ENCODE peak calls at places on chromosome 5, in eight cellular contexts. F is psoas muscle, V is tibial artery, J is fibroblast of lung, H is heart right ventricle, M is neuronal stem cell, P is uterus, X is OCI-LY7. E is an unnamed sample.
A peak's percentile ranks its signal among the peaks of the same experiment; 100 is the strongest.

GRCh38 chr5:123937230-123937629 is 425.3 kb downstream of the CSNK1G3 start:
- DNase-seq in F (no peak), V (no peak), J (peak; percentile 64), H (no peak), M (peak; percentile 4), P (no peak), X (peak; percentile 77), E (no peak)

GRCh38 chr5:82754759-82755158 is 322.4 kb downstream of the TMEM167A start:
- DNase-seq in F (no peak), V (no peak), J (no peak), H (no peak), M (no peak), P (no peak), X (no peak), E (no peak)

GRCh38 chr5:58490397-58491072 is 700 bp upstream of the GAPT start:
- DNase-seq in F (no peak), V (no peak), J (no peak), H (no peak), M (no peak), P (no peak), X (peak; percentile 68), E (no peak)

GRCh38 chr5:139382371-139382770 is 726 bp downstream of the SLC23A1 start:
- DNase-seq in F (no peak), V (no peak), J (no peak), H (no peak), M (no peak), P (no peak), X (peak; percentile 52), E (no peak)

GRCh38 chr5:31193591-31194457 is at the start of gene CDH6:
- DNase-seq in F (no peak), V (peak; percentile 33), J (peak; percentile 10), H (peak; percentile 28), M (peak; percentile 90), P (no peak), X (no peak), E (no peak)

GRCh38 chr5:4511996-4512656 is 628.0 kb upstream of the ADAMTS16 start:
- DNase-seq in F (no peak), V (no peak), J (no peak), H (peak; percentile 48), M (no peak), P (no peak), X (no peak), E (no peak)

GRCh38 chr5:158127536-158127935 is 268.6 kb upstream of the CLINT1 start:
- DNase-seq in F (no peak), V (no peak), J (no peak), H (no peak), M (no peak), P (no peak), X (no peak), E (no peak)

GRCh38 chr5:179909224-179909623 is 1.5 kb upstream of the TBC1D9B start:
- DNase-seq in F (no peak), V (no peak), J (no peak), H (no peak), M (no peak), P (no peak), X (no peak), E (no peak)

GRCh38 chr5:150600951-150601773 is 39.3 kb upstream of the SYNPO start:
- DNase-seq in F (no peak), V (no peak), J (no peak), H (no peak), M (no peak), P (no peak), X (no peak), E (no peak)

GRCh38 chr5:10288600-10289213 is 19.0 kb downstream of the CMBL start:
- DNase-seq in F (peak; percentile 95), V (no peak), J (no peak), H (peak; percentile 78), M (no peak), P (no peak), X (peak; percentile 91), E (no peak)

GRCh38 chr5:153523196-153523595 is 32.7 kb downstream of the GRIA1 start:
- DNase-seq in F (no peak), V (no peak), J (peak; percentile 61), H (no peak), M (no peak), P (no peak), X (no peak), E (no peak)

GRCh38 chr5:131324311-131324710 is 60.5 kb downstream of the CDC42SE2 start:
- DNase-seq in F (no peak), V (no peak), J (no peak), H (no peak), M (peak; percentile 14), P (no peak), X (no peak), E (no peak)

GRCh38 chr5:123454236-123454911 is 31.2 kb upstream of the CEP120 start:
- DNase-seq in F (no peak), V (no peak), J (peak; percentile 35), H (no peak), M (no peak), P (no peak), X (no peak), E (no peak)

GRCh38 chr5:155406815-155407214 is 393.3 kb downstream of the KIF4B start:
- DNase-seq in F (no peak), V (no peak), J (no peak), H (no peak), M (no peak), P (no peak), X (peak; percentile 24), E (no peak)

GRCh38 chr5:154933537-154933936 is 4.5 kb downstream of the GEMIN5 start:
- DNase-seq in F (no peak), V (no peak), J (no peak), H (no peak), M (no peak), P (no peak), X (no peak), E (no peak)

GRCh38 chr5:854217-854616 is 3.4 kb upstream of the ZDHHC11 start:
- DNase-seq in F (no peak), V (peak; percentile 16), J (no peak), H (peak; percentile 2), M (no peak), P (peak; percentile 8), X (no peak), E (no peak)

GRCh38 chr5:52665544-52665943 is 122.2 kb upstream of the ITGA1 start:
- DNase-seq in F (no peak), V (no peak), J (peak; percentile 15), H (no peak), M (no peak), P (peak; percentile 21), X (no peak), E (no peak)

GRCh38 chr5:38796000-38796738 is 49.6 kb upstream of the OSMR start:
- DNase-seq in F (peak; percentile 90), V (peak; percentile 87), J (no peak), H (peak; percentile 25), M (no peak), P (peak; percentile 79), X (no peak), E (no peak)

GRCh38 chr5:154834045-154834444 is 16.4 kb downstream of the FAXDC2 start:
- DNase-seq in F (no peak), V (no peak), J (no peak), H (no peak), M (no peak), P (no peak), X (no peak), E (no peak)

DNA sequence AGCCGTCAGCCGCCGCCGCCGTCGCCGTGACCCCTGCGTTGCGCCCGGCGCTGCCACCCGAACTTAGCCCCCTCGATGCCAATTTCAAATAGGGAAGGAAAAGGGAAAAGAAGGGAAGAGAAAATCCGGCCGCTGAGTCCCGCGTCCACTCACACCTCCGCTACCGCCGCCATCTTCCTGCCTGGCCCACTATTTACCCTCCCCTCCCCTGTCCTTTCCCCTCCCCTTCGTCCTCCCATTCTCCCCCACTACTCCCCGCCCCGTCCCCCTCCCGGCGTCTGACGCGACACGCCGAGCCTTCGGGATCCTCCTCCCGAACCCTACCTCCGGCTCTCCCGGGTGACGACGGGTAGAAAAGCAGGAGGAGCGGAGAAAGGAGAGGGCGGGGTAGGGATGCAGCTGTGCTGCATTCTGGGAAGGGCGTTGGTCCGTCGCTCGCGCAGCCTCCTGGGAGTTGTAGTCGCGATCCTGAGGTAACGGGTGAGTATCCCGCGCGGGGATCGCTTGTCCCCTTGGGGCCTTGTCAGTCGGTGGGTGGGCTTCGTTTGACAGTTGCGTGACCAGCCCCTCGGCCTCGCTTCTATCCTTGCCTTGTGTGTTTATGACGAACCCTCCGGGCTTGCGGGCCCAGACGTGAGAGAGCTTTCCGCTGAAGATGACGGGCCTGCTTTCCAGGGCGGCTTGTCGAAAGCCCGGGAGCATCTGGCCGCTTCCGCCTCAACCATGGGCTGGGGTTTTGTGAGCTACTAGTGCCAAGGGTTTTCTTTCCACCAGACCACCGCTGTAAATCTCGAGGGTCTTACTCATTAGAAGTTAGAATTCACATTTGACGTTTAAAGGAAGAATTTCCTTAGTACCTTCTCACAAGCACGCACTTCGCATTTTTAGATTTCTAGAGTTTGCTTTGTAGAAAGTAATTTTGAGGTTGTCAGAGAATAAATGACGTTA is at the start of the genes CERT1 and POLK:
- DNase-seq in F (peak; percentile 99), V (peak; percentile 98), J (peak; percentile 98), H (peak; percentile 97), M (peak; percentile 96), P (peak; percentile 98), X (peak; percentile 96), E (peak; percentile 96)
- H3K27ac ChIP-seq in F (peak within 1 kb of the TSS; percentile 96), V (peak within 1 kb of the TSS; percentile 97), J (peak within 1 kb of the TSS; percentile 87), H (peak within 1 kb of the TSS; percentile 92), M (peak within 1 kb of the TSS; percentile 70), P (peak within 1 kb of the TSS; percentile 96), X (peak within 1 kb of the TSS; percentile 60), E (peak within 1 kb of the TSS; percentile 90)

GRCh38 chr5:60792438-60792837 is 51.6 kb downstream of the ELOVL7 start:
- DNase-seq in F (no peak), V (no peak), J (no peak), H (no peak), M (no peak), P (no peak), X (no peak), E (no peak)

GRCh38 chr5:60788863-60789513 is 55.1 kb downstream of the ELOVL7 start:
- DNase-seq in F (no peak), V (no peak), J (no peak), H (no peak), M (no peak), P (no peak), X (no peak), E (no peak)

GRCh38 chr5:60794691-60795090 is 49.4 kb downstream of the ELOVL7 start:
- DNase-seq in F (no peak), V (no peak), J (no peak), H (no peak), M (no peak), P (no peak), X (no peak), E (no peak)

GRCh38 chr5:60789541-60789940 is 54.5 kb downstream of the ELOVL7 start:
- DNase-seq in F (no peak), V (no peak), J (no peak), H (no peak), M (no peak), P (no peak), X (no peak), E (no peak)
- H3K27ac ChIP-seq in F (no peak overlapping the region), V (no peak overlapping the region), J (no peak overlapping the region), H (no peak overlapping the region), M (no peak overlapping the region), P (no peak overlapping the region), X (no peak overlapping the region), E (no peak overlapping the region)

GRCh38 chr5:91127682-91128081 is 255.4 kb downstream of the ARRDC3 start:
- DNase-seq in F (no peak), V (no peak), J (peak; percentile 45), H (no peak), M (no peak), P (no peak), X (no peak), E (no peak)
- H3K27ac ChIP-seq in F (no peak overlapping the region), V (peak overlapping the region; percentile 73), J (no peak overlapping the region), H (peak overlapping the region; percentile 10), M (no peak overlapping the region), P (peak overlapping the region; percentile 74), X (no peak overlapping the region), E (peak overlapping the region; percentile 75)

GRCh38 chr5:14227501-14227900 is 84.4 kb downstream of the TRIO start:
- DNase-seq in F (no peak), V (no peak), J (no peak), H (no peak), M (no peak), P (no peak), X (no peak), E (no peak)
- H3K27ac ChIP-seq in F (peak overlapping the region; percentile 80), V (no peak overlapping the region), J (no peak overlapping the region), H (no peak overlapping the region), M (no peak overlapping the region), P (no peak overlapping the region), X (no peak overlapping the region), E (no peak overlapping the region)